ENCODE peak calls at places on chromosomes 11 and 22, in ten cellular contexts. Q is pancreas; S is body of pancreas; A is CD8-positive, alpha-beta T cell; O is IMR-90; M is GM23248; H is aorta; I is upper lobe of right lung; P is tibial artery; X is CD8-positive, alpha-beta memory T cell. D is an unnamed sample.

GRCh38 chr22:49413551-49413950 is 414.1 kb downstream of the BRD1 start:
- DNase-seq in Q (no peak), S (no peak), A (no peak), O (no peak), M (no peak), H (no peak), I (no peak), P (no peak), X (no peak), D (no peak)

GRCh38 chr22:50305658-50306566 is 1.5 kb downstream of the PLXNB2 start:
- DNase-seq in Q (peak; percentile 89), S (peak; percentile 80), A (no peak), O (peak; percentile 95), M (peak; percentile 98), H (peak; percentile 95), I (peak; percentile 94), P (peak; percentile 86), X (no peak), D (peak; percentile 86)

GRCh38 chr11:44680982-44681597 is 45.7 kb upstream of the TSPAN18 start:
- DNase-seq in Q (no peak), S (no peak), A (peak; percentile 11), O (no peak), M (peak; percentile 22), H (no peak), I (no peak), P (no peak), X (peak; percentile 66), D (no peak)

GRCh38 chr11:122754553-122755322 is 83.6 kb upstream of the CRTAM start:
- DNase-seq in Q (no peak), S (peak; percentile 13), A (peak; percentile 45), O (no peak), M (peak; percentile 47), H (no peak), I (no peak), P (no peak), X (peak; percentile 54), D (no peak)

GRCh38 chr11:118334746-118335145 is 7.8 kb downstream of the CD3D start:
- DNase-seq in Q (no peak), S (no peak), A (no peak), O (no peak), M (no peak), H (no peak), I (no peak), P (no peak), X (no peak), D (no peak)

GRCh38 chr11:32487270-32487669 is 51.9 kb upstream of the WT1 start:
- DNase-seq in Q (no peak), S (no peak), A (no peak), O (no peak), M (peak; percentile 19), H (no peak), I (no peak), P (no peak), X (no peak), D (no peak)

GRCh38 chr11:11267312-11267711 is 85.7 kb downstream of the CSNK2A3 start:
- DNase-seq in Q (no peak), S (no peak), A (no peak), O (no peak), M (no peak), H (no peak), I (no peak), P (no peak), X (no peak), D (no peak)

GRCh38 chr11:75189911-75190310 is 39.0 kb downstream of the SLCO2B1 start:
- DNase-seq in Q (no peak), S (no peak), A (no peak), O (no peak), M (peak; percentile 38), H (peak; percentile 27), I (peak; percentile 54), P (peak; percentile 22), X (no peak), D (no peak)

GRCh38 chr11:409600-410471 is 5.0 kb downstream of the SIGIRR start:
- DNase-seq in Q (peak; percentile 45), S (no peak), A (no peak), O (no peak), M (no peak), H (peak; percentile 47), I (no peak), P (no peak), X (no peak), D (peak; percentile 27)

GRCh38 chr11:125148011-125148410 is 16.5 kb upstream of the PKNOX2 start:
- DNase-seq in Q (no peak), S (no peak), A (no peak), O (no peak), M (no peak), H (no peak), I (no peak), P (no peak), X (no peak), D (no peak)

GRCh38 chr11:98300777-98301176 is 720.0 kb upstream of the CNTN5 start:
- DNase-seq in Q (no peak), S (no peak), A (no peak), O (no peak), M (peak; percentile 0), H (no peak), I (no peak), P (no peak), X (no peak), D (no peak)

GRCh38 chr11:35418847-35419712 is at the start of gene SLC1A2:
- DNase-seq in Q (peak; percentile 11), S (peak; percentile 29), A (no peak), O (peak; percentile 19), M (peak; percentile 71), H (peak; percentile 46), I (peak; percentile 70), P (no peak), X (no peak), D (no peak)

GRCh38 chr22:37069319-37069718 is 17.8 kb downstream of the KCTD17 start:
- DNase-seq in Q (no peak), S (no peak), A (no peak), O (no peak), M (peak; percentile 26), H (no peak), I (no peak), P (no peak), X (no peak), D (no peak)

GRCh38 chr11:65434667-65435179 is 12.1 kb downstream of the NEAT1 start:
- DNase-seq in Q (no peak), S (no peak), A (no peak), O (peak; percentile 38), M (peak; percentile 49), H (no peak), I (no peak), P (no peak), X (no peak), D (no peak)

GRCh38 chr11:65432133-65432650 is 9.6 kb downstream of the NEAT1 start:
- DNase-seq in Q (no peak), S (no peak), A (no peak), O (peak; percentile 34), M (peak; percentile 24), H (no peak), I (no peak), P (no peak), X (no peak), D (no peak)

GRCh38 chr11:65434057-65434666 is 11.6 kb downstream of the NEAT1 start:
- DNase-seq in Q (no peak), S (no peak), A (no peak), O (peak; percentile 34), M (peak; percentile 59), H (no peak), I (no peak), P (no peak), X (no peak), D (peak; percentile 14)

GRCh38 chr11:65432686-65433582 is 10.3 kb downstream of the NEAT1 start:
- DNase-seq in Q (no peak), S (no peak), A (no peak), O (peak; percentile 54), M (peak; percentile 62), H (no peak), I (no peak), P (no peak), X (peak; percentile 30), D (no peak)

GRCh38 chr11:65433657-65434056 is 11.1 kb downstream of the NEAT1 start:
- DNase-seq in Q (no peak), S (no peak), A (no peak), O (peak; percentile 16), M (no peak), H (no peak), I (no peak), P (no peak), X (no peak), D (no peak)
- H3K4me1 ChIP-seq in Q (peaks cover 28% of the 10 kb centered on the region), S (peaks cover 72% of the 10 kb centered on the region), A (peaks cover 51% of the 10 kb centered on the region), O (peaks cover 2% of the 10 kb centered on the region), M (peaks cover 58% of the 10 kb centered on the region), H (no peaks in the 10 kb centered on the region), I (peaks cover 70% of the 10 kb centered on the region), P (peaks cover 52% of the 10 kb centered on the region), X (peaks cover 53% of the 10 kb centered on the region), D (peaks cover 3% of the 10 kb centered on the region)

GRCh38 chr11:69436041-69436982 is 45.2 kb upstream of the LINC01488 start:
- DNase-seq in Q (no peak), S (no peak), A (no peak), O (no peak), M (no peak), H (peak; percentile 49), I (peak; percentile 53), P (no peak), X (no peak), D (no peak)
- H3K4me1 ChIP-seq in Q (no peaks in the 10 kb centered on the region), S (peaks cover 7% of the 10 kb centered on the region), A (no peaks in the 10 kb centered on the region), O (peaks cover 3% of the 10 kb centered on the region), M (no peaks in the 10 kb centered on the region), H (no peaks in the 10 kb centered on the region), I (peaks cover 7% of the 10 kb centered on the region), P (no peaks in the 10 kb centered on the region), X (no peaks in the 10 kb centered on the region), D (no peaks in the 10 kb centered on the region)

GRCh38 chr22:44363980-44364749 is 51.4 kb upstream of the SHISAL1 start:
- DNase-seq in Q (no peak), S (no peak), A (no peak), O (no peak), M (peak; percentile 32), H (peak; percentile 77), I (peak; percentile 51), P (peak; percentile 53), X (peak; percentile 42), D (peak; percentile 20)
- H3K4me1 ChIP-seq in Q (no peaks in the 10 kb centered on the region), S (no peaks in the 10 kb centered on the region), A (no peaks in the 10 kb centered on the region), O (peaks cover 48% of the 10 kb centered on the region), M (peaks cover 32% of the 10 kb centered on the region), H (peaks cover 13% of the 10 kb centered on the region), I (peaks cover 25% of the 10 kb centered on the region), P (peaks cover 52% of the 10 kb centered on the region), X (no peaks in the 10 kb centered on the region), D (peaks cover 14% of the 10 kb centered on the region)

GRCh38 chr11:110812334-110812733 is 100.1 kb upstream of the ARHGAP20 start:
- DNase-seq in Q (no peak), S (no peak), A (no peak), O (no peak), M (no peak), H (no peak), I (no peak), P (no peak), X (no peak), D (no peak)

DNA sequence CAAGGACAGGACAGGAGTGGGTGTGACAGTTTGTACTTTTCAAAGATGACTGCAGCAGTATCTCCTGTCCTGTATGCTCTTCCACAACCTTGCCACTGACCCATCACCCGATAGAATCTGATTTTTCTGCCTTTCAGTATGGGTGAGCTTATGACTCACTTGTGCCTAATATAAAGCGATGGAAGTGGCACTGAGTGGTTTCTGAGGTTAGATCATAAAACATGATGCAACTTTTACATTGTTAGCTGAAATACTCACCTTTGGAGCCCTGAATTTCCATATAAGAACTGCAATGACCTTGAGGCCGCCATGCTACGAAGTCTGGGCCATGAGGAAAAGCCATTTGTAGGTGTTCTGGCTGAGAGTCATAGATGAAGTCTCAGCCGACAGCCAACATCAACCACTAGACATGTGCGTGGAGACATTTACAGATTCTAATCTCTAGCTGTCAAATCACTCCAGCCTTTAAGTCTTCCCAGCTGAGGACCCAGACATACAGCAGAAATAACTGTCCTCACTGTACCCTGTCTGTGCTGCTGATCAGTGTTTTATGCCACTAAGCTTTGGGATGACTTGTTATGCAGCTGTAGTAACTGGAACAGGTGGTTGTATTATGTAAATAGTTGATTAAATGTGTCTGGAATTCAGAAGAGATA is 105.9 kb upstream of the ARHGAP20 start:
- DNase-seq in Q (no peak), S (no peak), A (no peak), O (peak; percentile 60), M (peak; percentile 76), H (no peak), I (no peak), P (no peak), X (no peak), D (no peak)
- H3K4me1 ChIP-seq in Q (no peaks in the 10 kb centered on the region), S (no peaks in the 10 kb centered on the region), A (no peaks in the 10 kb centered on the region), O (peaks cover 4% of the 10 kb centered on the region), M (peaks cover 3% of the 10 kb centered on the region), H (no peaks in the 10 kb centered on the region), I (no peaks in the 10 kb centered on the region), P (no peaks in the 10 kb centered on the region), X (no peaks in the 10 kb centered on the region), D (no peaks in the 10 kb centered on the region)

D was measured in ovary.